ENCODE peak calls at places on chromosomes 2 and 18, in five cellular contexts. B is fibroblast of pulmonary artery, V is HFFc6, W is stomach, J is hepatocyte. O is an unnamed sample.

GRCh38 chr2:205699554-205700289 is 17.4 kb downstream of the NRP2 start:
- DNase-seq in W (no peak), V (no peak), B (no peak), J (no peak), O (no peak)

GRCh38 chr18:12008181-12008767 is 27.0 kb downstream of the IMPA2 start:
- DNase-seq in V (no peak), B (no peak), W (peak; percentile 64), J (peak; percentile 69), O (peak; percentile 48)

GRCh38 chr18:50649821-50650220 is 89.9 kb downstream of the MAPK4 start:
- DNase-seq in W (no peak), V (no peak), J (peak; percentile 58), B (peak; percentile 45), O (peak; percentile 92)

GRCh38 chr18:6482198-6482977 is 67.7 kb upstream of the L3MBTL4 start:
- DNase-seq in V (no peak), B (peak; percentile 55), J (peak; percentile 85), W (peak; percentile 60), O (peak; percentile 94)

GRCh38 chr2:156399224-156399949 is 36.8 kb upstream of the GPD2 start:
- DNase-seq in W (peak; percentile 39), V (peak; percentile 10), J (peak; percentile 23), B (peak; percentile 41), O (no peak)

GRCh38 chr2:36360063-36360462 is 4.5 kb downstream of the CRIM1 start:
- DNase-seq in B (no peak), J (no peak), W (no peak), V (no peak), O (no peak)

GRCh38 chr2:216211614-216212013 is 102.5 kb downstream of the XRCC5 start:
- DNase-seq in J (no peak), V (no peak), B (no peak), W (no peak), O (no peak)

GRCh38 chr2:173355866-173356508 is 1.3 kb downstream of the CDCA7 start:
- DNase-seq in W (no peak), J (peak; percentile 16), B (peak; percentile 6), V (no peak), O (no peak)

GRCh38 chr2:228767196-228767595 is 503.9 kb downstream of the PID1 start:
- DNase-seq in W (no peak), J (no peak), B (peak; percentile 66), V (peak; percentile 23), O (no peak)

GRCh38 chr18:23701017-23701416 is 11.8 kb downstream of the LAMA3 start:
- DNase-seq in J (no peak), W (no peak), V (no peak), B (no peak), O (no peak)

GRCh38 chr2:207767461-207768167 is 2.1 kb downstream of the FZD5 start:
- DNase-seq in W (peak; percentile 82), V (no peak), J (peak; percentile 67), B (no peak), O (peak; percentile 84)

O was measured in posterior vena cava.